ENCODE peak calls at places on chromosomes 12 and 14, in six cellular contexts. W, T, J, E, I and M are unnamed samples.

GRCh38 chr12:129184066-129184695 is 330.9 kb downstream of the GLT1D1 start:
- DNase-seq in W (no peak), T (no peak), J (no peak), E (no peak), I (no peak), M (no peak)

GRCh38 chr14:106872619-106873446 is 1346.5 kb downstream of the TMEM121 start:
- DNase-seq in W (no peak), T (peak; percentile 15), J (peak; percentile 66), E (no peak), I (peak; percentile 48), M (peak; percentile 99)

GRCh38 chr14:80587096-80587724 is 354.3 kb downstream of the CEP128 start:
- DNase-seq in W (peak; percentile 21), T (no peak), J (no peak), E (peak; percentile 89), I (no peak), M (no peak)

GRCh38 chr12:55929306-55929791 is 1.6 kb upstream of the DGKA start:
- DNase-seq in W (no peak), T (no peak), J (no peak), E (peak; percentile 70), I (no peak), M (no peak)

GRCh38 chr14:84969501-84969900 is 560.4 kb upstream of the FLRT2 start:
- DNase-seq in W (no peak), T (no peak), J (no peak), E (no peak), I (no peak), M (no peak)

GRCh38 chr12:17079251-17079909 is 473.4 kb upstream of the LMO3 start:
- DNase-seq in W (no peak), T (no peak), J (no peak), E (no peak), I (no peak), M (no peak)

GRCh38 chr12:92539966-92540791 is 162.6 kb upstream of the PLEKHG7 start:
- DNase-seq in W (no peak), T (no peak), J (no peak), E (no peak), I (peak; percentile 50), M (no peak)

GRCh38 chr12:110179291-110179690 is 55.1 kb downstream of the IFT81 start:
- DNase-seq in W (no peak), T (no peak), J (no peak), E (no peak), I (no peak), M (no peak)

GRCh38 chr12:71780207-71780822 is 25.7 kb downstream of the RAB21 start:
- DNase-seq in W (peak; percentile 16), T (peak; percentile 62), J (peak; percentile 43), E (no peak), I (no peak), M (peak; percentile 68)

GRCh38 chr12:29547844-29548243 is 50.4 kb upstream of the OVCH1 start:
- DNase-seq in W (no peak), T (no peak), J (no peak), E (no peak), I (no peak), M (no peak)

GRCh38 chr12:52776435-52776834 is 710 bp downstream of the KRT76 start:
- DNase-seq in W (no peak), T (no peak), J (no peak), E (no peak), I (no peak), M (no peak)

GRCh38 chr14:90344920-90345557 is 13.3 kb upstream of the NRDE2 start:
- DNase-seq in W (no peak), T (no peak), J (no peak), E (no peak), I (no peak), M (no peak)

GRCh38 chr12:52120951-52121847 is 41.7 kb downstream of the SMIM41 start:
- DNase-seq in W (no peak), T (no peak), J (peak; percentile 24), E (no peak), I (no peak), M (no peak)

GRCh38 chr14:37147310-37147875 is 25.0 kb downstream of the SLC25A21 start:
- DNase-seq in W (no peak), T (no peak), J (no peak), E (no peak), I (no peak), M (no peak)

GRCh38 chr12:120252071-120252906 is 13.2 kb downstream of the PXN start:
- DNase-seq in W (no peak), T (no peak), J (no peak), E (no peak), I (no peak), M (no peak)

GRCh38 chr12:63928305-63928704 is 83.8 kb downstream of the SRGAP1 start:
- DNase-seq in W (no peak), T (no peak), J (no peak), E (no peak), I (no peak), M (no peak)

GRCh38 chr12:67827820-67828383 is 161.3 kb upstream of the IFNG-AS1 start:
- DNase-seq in W (peak; percentile 62), T (no peak), J (peak; percentile 14), E (no peak), I (no peak), M (no peak)

GRCh38 chr12:5395443-5396401 is 36.2 kb upstream of the NTF3 start:
- DNase-seq in W (no peak), T (peak; percentile 5), J (no peak), E (no peak), I (no peak), M (no peak)

GRCh38 chr14:98138666-98139065 is 1133.3 kb downstream of the BCL11B start:
- DNase-seq in W (peak; percentile 1), T (peak; percentile 9), J (peak; percentile 17), E (no peak), I (peak; percentile 76), M (no peak)

GRCh38 chr12:3727877-3728632 is 24.9 kb downstream of the CRACR2A start:
- DNase-seq in W (no peak), T (peak; percentile 8), J (no peak), E (peak; percentile 66), I (no peak), M (no peak)

GRCh38 chr12:3753549-3754284 is 808 bp upstream of the CRACR2A start:
- DNase-seq in W (no peak), T (peak; percentile 5), J (no peak), E (no peak), I (peak; percentile 44), M (no peak)

GRCh38 chr14:62076825-62077660 is 314.8 kb downstream of the SNAPC1 start:
- DNase-seq in W (no peak), T (no peak), J (no peak), E (no peak), I (no peak), M (no peak)

GRCh38 chr12:75635606-75636444 is 124.4 kb upstream of the KRR1 start:
- DNase-seq in W (peak; percentile 99), T (peak; percentile 41), J (no peak), E (no peak), I (no peak), M (no peak)

GRCh38 chr14:95679995-95680735 is 6.1 kb upstream of the TCL1B start:
- DNase-seq in W (peak; percentile 13), T (no peak), J (no peak), E (no peak), I (no peak), M (peak; percentile 80)

GRCh38 chr14:31419179-31420012 is 954 bp downstream of the HEATR5A start:
- DNase-seq in W (no peak), T (no peak), J (no peak), E (no peak), I (no peak), M (no peak)

GRCh38 chr14:104688755-104689619 is at the start of gene INF2:
- DNase-seq in W (no peak), T (peak; percentile 72), J (peak; percentile 97), E (no peak), I (peak; percentile 84), M (peak; percentile 79)

GRCh38 chr12:50545783-50546182 is 41.0 kb downstream of the DIP2B start:
- DNase-seq in W (no peak), T (no peak), J (no peak), E (no peak), I (no peak), M (no peak)
- TF ChIP-seq JUND in W (peak; percentile 57), T (no peak), J (no peak), E (no peak), I (no peak), M (no peak)

DNA sequence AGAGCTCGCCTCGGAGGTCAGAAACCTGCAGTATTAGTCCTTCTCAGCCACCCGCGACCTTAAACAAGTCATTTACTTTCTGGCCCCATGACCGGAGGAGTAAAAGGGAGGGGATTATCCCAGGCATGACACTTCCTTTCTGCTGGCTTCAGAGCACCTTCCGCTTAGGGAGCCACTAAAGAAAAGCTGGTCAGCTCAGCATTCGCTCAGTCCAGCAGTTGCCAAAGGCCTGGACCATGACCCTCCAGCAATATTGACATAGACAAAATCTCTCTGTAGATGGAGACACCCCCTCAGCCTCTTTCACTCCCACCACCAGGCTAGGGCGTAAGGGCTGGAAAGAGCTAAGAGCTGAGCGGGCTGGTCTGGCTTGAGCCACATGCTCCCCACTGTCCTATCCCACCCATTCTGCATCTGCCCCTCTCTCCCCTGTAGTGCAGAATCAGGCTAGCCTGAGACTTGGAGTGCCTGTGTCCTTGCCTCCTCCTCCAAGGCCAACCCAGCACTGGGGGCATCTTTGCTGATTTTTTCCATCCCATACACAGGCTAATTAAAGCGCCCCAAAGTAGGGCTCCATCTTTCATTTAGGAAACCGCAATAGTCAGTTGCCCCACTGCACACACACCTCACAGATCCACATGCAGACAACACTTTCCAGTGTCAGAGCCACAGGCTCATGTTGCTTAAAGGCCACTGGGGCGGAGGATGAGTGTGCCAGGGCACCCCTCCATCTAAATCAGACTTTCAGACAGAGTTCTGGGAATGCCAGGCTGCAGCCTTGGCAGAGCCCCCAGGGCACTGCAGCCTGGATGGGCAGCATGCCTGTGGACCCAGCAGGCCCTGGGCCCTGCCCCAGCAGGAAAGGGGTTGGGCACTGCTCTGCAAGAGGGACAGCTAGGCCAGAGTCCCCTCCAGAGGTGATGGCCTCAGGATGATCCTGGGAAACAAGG is 4.0 kb upstream of the CPNE6 start:
- DNase-seq in W (no peak), T (no peak), J (peak; percentile 21), E (no peak), I (no peak), M (no peak)
- TF ChIP-seq JUND in W (no peak), T (no peak), J (no peak), E (no peak), I (no peak), M (no peak)

GRCh38 chr14:75044760-75045159 is 6.5 kb downstream of the MLH3 start:
- DNase-seq in W (no peak), T (no peak), J (peak; percentile 28), E (no peak), I (no peak), M (no peak)

GRCh38 chr14:75046275-75046674 is 5.0 kb downstream of the MLH3 start:
- DNase-seq in W (no peak), T (no peak), J (no peak), E (no peak), I (no peak), M (no peak)

GRCh38 chr14:75042040-75042439 is 9.2 kb downstream of the MLH3 start:
- DNase-seq in W (no peak), T (no peak), J (peak; percentile 68), E (no peak), I (no peak), M (no peak)

GRCh38 chr14:75046899-75047298 is 4.4 kb downstream of the MLH3 start:
- DNase-seq in W (no peak), T (no peak), J (no peak), E (no peak), I (no peak), M (no peak)

GRCh38 chr14:75044322-75044721 is 6.9 kb downstream of the MLH3 start:
- DNase-seq in W (no peak), T (no peak), J (no peak), E (no peak), I (no peak), M (no peak)
- TF ChIP-seq JUND in W (no peak), T (no peak), J (peak; percentile 52), E (no peak), I (no peak), M (no peak)

GRCh38 chr14:35818346-35819115 is 7.6 kb upstream of the BRMS1L start:
- DNase-seq in W (no peak), T (peak; percentile 52), J (peak; percentile 72), E (no peak), I (no peak), M (peak; percentile 72)
- TF ChIP-seq JUND in W (no peak), T (no peak), J (no peak), E (no peak), I (no peak), M (no peak)